ENCODE peak calls at places on chromosomes 4 and X, in six cellular contexts. S, J, R, L, C and F are unnamed samples.

GRCh38 chrX:133249659-133250058 is 31.5 kb upstream of the TFDP3 start:
- DNase-seq in S (no peak), J (no peak), R (peak), L (peak), C (no peak), F (peak)

GRCh38 chr4:174204194-174204831 is 79.2 kb downstream of the FBXO8 start:
- DNase-seq in S (no peak), J (no peak), R (no peak), L (no peak), C (no peak), F (no peak)

GRCh38 chr4:128517739-128518510 is 230.3 kb upstream of the PGRMC2 start:
- DNase-seq in S (no peak), J (peak), R (peak), L (no peak), C (peak), F (peak)

GRCh38 chr4:101158136-101158485 is 189.2 kb downstream of the PPP3CA start:
- DNase-seq in S (no peak), J (no peak), R (no peak), L (no peak), C (no peak), F (no peak)

GRCh38 chrX:133254666-133255065 is 36.5 kb upstream of the TFDP3 start:
- DNase-seq in S (no peak), J (no peak), R (peak), L (no peak), C (no peak), F (no peak)

GRCh38 chr4:113880240-113881028 is 99.0 kb downstream of the ARSJ start:
- DNase-seq in S (no peak), J (no peak), R (no peak), L (no peak), C (no peak), F (no peak)

GRCh38 chr4:104896623-104897296 is 249.9 kb upstream of the TET2 start:
- DNase-seq in S (no peak), J (no peak), R (peak), L (peak), C (no peak), F (peak)

GRCh38 chrX:150533863-150534262 is 34.6 kb upstream of the MTM1 start:
- DNase-seq in S (no peak), J (no peak), R (peak), L (no peak), C (no peak), F (no peak)

GRCh38 chrX:9515464-9515863 is 50.6 kb downstream of the TBL1X start:
- DNase-seq in S (no peak), J (no peak), R (no peak), L (no peak), C (no peak), F (no peak)

GRCh38 chr4:28966982-28967381 is 1753.2 kb upstream of the PCDH7 start:
- DNase-seq in S (no peak), J (no peak), R (peak), L (no peak), C (no peak), F (no peak)

GRCh38 chrX:134646671-134647070 is 11.6 kb downstream of the PLAC1 start:
- DNase-seq in S (no peak), J (no peak), R (no peak), L (no peak), C (no peak), F (no peak)

GRCh38 chr4:6617246-6617645 is 23.2 kb upstream of the MRFAP1 start:
- DNase-seq in S (no peak), J (no peak), R (no peak), L (no peak), C (no peak), F (no peak)

GRCh38 chrX:101241531-101241930 is 21.9 kb downstream of the DRP2 start:
- DNase-seq in S (no peak), J (no peak), R (no peak), L (no peak), C (no peak), F (no peak)

GRCh38 chr4:77002721-77003120 is 53.2 kb downstream of the SEPTIN11 start:
- DNase-seq in S (no peak), J (no peak), R (no peak), L (no peak), C (no peak), F (peak)

GRCh38 chrX:19867411-19867732 is 20.0 kb downstream of the SH3KBP1 start:
- DNase-seq in S (no peak), J (no peak), R (peak), L (no peak), C (no peak), F (peak)

GRCh38 chr4:157389751-157390150 is 169.2 kb downstream of the GRIA2 start:
- DNase-seq in S (no peak), J (no peak), R (no peak), L (no peak), C (no peak), F (no peak)

GRCh38 chr4:152352645-152353116 is 183.2 kb downstream of the FBXW7 start:
- DNase-seq in S (no peak), J (no peak), R (peak), L (peak), C (peak), F (peak)

GRCh38 chrX:119755981-119756533 is 2.3 kb upstream of the SOWAHD start:
- DNase-seq in S (peak), J (peak), R (no peak), L (no peak), C (no peak), F (no peak)

GRCh38 chr4:6339818-6340445 is 70.3 kb downstream of the WFS1 start:
- DNase-seq in S (no peak), J (no peak), R (no peak), L (no peak), C (no peak), F (no peak)

GRCh38 chr4:100954048-100954447 is 393.3 kb downstream of the PPP3CA start:
- DNase-seq in S (no peak), J (no peak), R (no peak), L (no peak), C (no peak), F (no peak)

GRCh38 chrX:9340619-9341304 is 124.1 kb upstream of the TBL1X start:
- DNase-seq in S (peak), J (peak), R (peak), L (peak), C (no peak), F (no peak)